ENCODE peak calls at places on chromosomes 2 and 18, in nine cellular contexts. One of them, this sample, is unnamed.

GRCh38 chr18:54852780-54853675 is 24.8 kb downstream of the RAB27B start:
- DNase-seq in fibroblast of lung: peak
- DNase-seq in endodermal cell: no peak
- DNase-seq in MM.1S: no peak
- DNase-seq in choroid plexus epithelial cell: peak
- DNase-seq in cardiac fibroblast: peak
- DNase-seq in lower leg skin: no peak
- DNase-seq in mammary epithelial cell: no peak
- DNase-seq in thoracic aorta: no peak
- DNase-seq in this sample: peak

GRCh38 chr18:48139427-48140347 is 209.2 kb upstream of the SMAD2 start:
- DNase-seq in fibroblast of lung: no peak
- DNase-seq in endodermal cell: no peak
- DNase-seq in MM.1S: no peak
- DNase-seq in choroid plexus epithelial cell: peak
- DNase-seq in cardiac fibroblast: no peak
- DNase-seq in lower leg skin: peak
- DNase-seq in mammary epithelial cell: no peak
- DNase-seq in thoracic aorta: no peak
- DNase-seq in this sample: no peak

GRCh38 chr18:9898792-9899549 is 13.2 kb downstream of the TXNDC2 start:
- DNase-seq in fibroblast of lung: no peak
- DNase-seq in endodermal cell: peak
- DNase-seq in MM.1S: no peak
- DNase-seq in choroid plexus epithelial cell: peak
- DNase-seq in cardiac fibroblast: no peak
- DNase-seq in lower leg skin: no peak
- DNase-seq in mammary epithelial cell: peak
- DNase-seq in thoracic aorta: no peak
- DNase-seq in this sample: peak

GRCh38 chr2:42053482-42053790 is 5.6 kb downstream of the PKDCC start:
- DNase-seq in fibroblast of lung: no peak
- DNase-seq in endodermal cell: no peak
- DNase-seq in MM.1S: no peak
- DNase-seq in choroid plexus epithelial cell: no peak
- DNase-seq in cardiac fibroblast: no peak
- DNase-seq in lower leg skin: no peak
- DNase-seq in mammary epithelial cell: no peak
- DNase-seq in thoracic aorta: no peak
- DNase-seq in this sample: no peak

GRCh38 chr2:25042321-25043240 is 705 bp downstream of the EFR3B start:
- DNase-seq in fibroblast of lung: peak
- DNase-seq in endodermal cell: peak
- DNase-seq in MM.1S: peak
- DNase-seq in choroid plexus epithelial cell: peak
- DNase-seq in cardiac fibroblast: peak
- DNase-seq in lower leg skin: no peak
- DNase-seq in mammary epithelial cell: no peak
- DNase-seq in thoracic aorta: no peak
- DNase-seq in this sample: peak

GRCh38 chr2:241894056-241894641 is 24.6 kb downstream of the RTP5 start:
- DNase-seq in fibroblast of lung: no peak
- DNase-seq in endodermal cell: peak
- DNase-seq in MM.1S: no peak
- DNase-seq in choroid plexus epithelial cell: no peak
- DNase-seq in cardiac fibroblast: no peak
- DNase-seq in lower leg skin: no peak
- DNase-seq in mammary epithelial cell: peak
- DNase-seq in thoracic aorta: no peak
- DNase-seq in this sample: no peak

GRCh38 chr2:8574196-8575010 is 107.5 kb upstream of the ID2 start:
- DNase-seq in fibroblast of lung: no peak
- DNase-seq in endodermal cell: no peak
- DNase-seq in MM.1S: no peak
- DNase-seq in choroid plexus epithelial cell: no peak
- DNase-seq in cardiac fibroblast: no peak
- DNase-seq in lower leg skin: no peak
- DNase-seq in mammary epithelial cell: no peak
- DNase-seq in thoracic aorta: no peak
- DNase-seq in this sample: no peak

GRCh38 chr2:158797963-158798700 is 3.0 kb downstream of the DAPL1 start:
- DNase-seq in fibroblast of lung: no peak
- DNase-seq in endodermal cell: no peak
- DNase-seq in MM.1S: no peak
- DNase-seq in choroid plexus epithelial cell: no peak
- DNase-seq in cardiac fibroblast: no peak
- DNase-seq in lower leg skin: no peak
- DNase-seq in mammary epithelial cell: peak
- DNase-seq in thoracic aorta: no peak
- DNase-seq in this sample: no peak

GRCh38 chr2:62197017-62197586 is 1.2 kb downstream of the B3GNT2 start:
- DNase-seq in fibroblast of lung: no peak
- DNase-seq in endodermal cell: peak
- DNase-seq in MM.1S: peak
- DNase-seq in choroid plexus epithelial cell: no peak
- DNase-seq in cardiac fibroblast: no peak
- DNase-seq in lower leg skin: no peak
- DNase-seq in mammary epithelial cell: no peak
- DNase-seq in thoracic aorta: no peak
- DNase-seq in this sample: no peak

GRCh38 chr2:154638768-154639167 is 59.7 kb upstream of the KCNJ3 start:
- DNase-seq in fibroblast of lung: no peak
- DNase-seq in endodermal cell: no peak
- DNase-seq in MM.1S: no peak
- DNase-seq in choroid plexus epithelial cell: no peak
- DNase-seq in cardiac fibroblast: no peak
- DNase-seq in lower leg skin: no peak
- DNase-seq in mammary epithelial cell: no peak
- DNase-seq in thoracic aorta: no peak
- DNase-seq in this sample: no peak

GRCh38 chr2:17334300-17334699 is 183.9 kb downstream of the RAD51AP2 start:
- DNase-seq in fibroblast of lung: no peak
- DNase-seq in endodermal cell: no peak
- DNase-seq in MM.1S: no peak
- DNase-seq in choroid plexus epithelial cell: no peak
- DNase-seq in cardiac fibroblast: no peak
- DNase-seq in lower leg skin: no peak
- DNase-seq in mammary epithelial cell: no peak
- DNase-seq in thoracic aorta: no peak
- DNase-seq in this sample: no peak

GRCh38 chr2:84653302-84653701 is 137.0 kb downstream of the DNAH6 start:
- DNase-seq in fibroblast of lung: peak
- DNase-seq in endodermal cell: no peak
- DNase-seq in MM.1S: no peak
- DNase-seq in choroid plexus epithelial cell: peak
- DNase-seq in cardiac fibroblast: no peak
- DNase-seq in lower leg skin: no peak
- DNase-seq in mammary epithelial cell: no peak
- DNase-seq in thoracic aorta: no peak
- DNase-seq in this sample: no peak

GRCh38 chr2:7070483-7070882 is 153.3 kb downstream of the RNF144A start:
- DNase-seq in fibroblast of lung: no peak
- DNase-seq in endodermal cell: no peak
- DNase-seq in MM.1S: no peak
- DNase-seq in choroid plexus epithelial cell: no peak
- DNase-seq in cardiac fibroblast: no peak
- DNase-seq in lower leg skin: no peak
- DNase-seq in mammary epithelial cell: no peak
- DNase-seq in thoracic aorta: no peak
- DNase-seq in this sample: no peak

GRCh38 chr18:45567123-45567522 is 48.2 kb upstream of the SLC14A2 start:
- DNase-seq in fibroblast of lung: peak
- DNase-seq in endodermal cell: peak
- DNase-seq in MM.1S: no peak
- DNase-seq in choroid plexus epithelial cell: peak
- DNase-seq in cardiac fibroblast: peak
- DNase-seq in lower leg skin: no peak
- DNase-seq in mammary epithelial cell: no peak
- DNase-seq in thoracic aorta: no peak
- DNase-seq in this sample: peak

GRCh38 chr2:106658616-106659015 is 171.5 kb downstream of the CD8B2 start:
- DNase-seq in fibroblast of lung: no peak
- DNase-seq in endodermal cell: no peak
- DNase-seq in MM.1S: no peak
- DNase-seq in choroid plexus epithelial cell: no peak
- DNase-seq in cardiac fibroblast: no peak
- DNase-seq in lower leg skin: no peak
- DNase-seq in mammary epithelial cell: no peak
- DNase-seq in thoracic aorta: no peak
- DNase-seq in this sample: no peak

GRCh38 chr18:58525517-58525916 is 103.4 kb downstream of the ALPK2 start:
- DNase-seq in fibroblast of lung: peak
- DNase-seq in endodermal cell: no peak
- DNase-seq in MM.1S: no peak
- DNase-seq in choroid plexus epithelial cell: peak
- DNase-seq in cardiac fibroblast: no peak
- DNase-seq in lower leg skin: no peak
- DNase-seq in mammary epithelial cell: peak
- DNase-seq in thoracic aorta: no peak
- DNase-seq in this sample: no peak

GRCh38 chr2:219252900-219253752 is at the start of gene TUBA4B:
- DNase-seq in fibroblast of lung: no peak
- DNase-seq in endodermal cell: peak
- DNase-seq in MM.1S: peak
- DNase-seq in choroid plexus epithelial cell: no peak
- DNase-seq in cardiac fibroblast: peak
- DNase-seq in lower leg skin: no peak
- DNase-seq in mammary epithelial cell: peak
- DNase-seq in thoracic aorta: no peak
- DNase-seq in this sample: no peak

GRCh38 chr2:3606370-3607124 is 11.6 kb downstream of the COLEC11 start:
- DNase-seq in fibroblast of lung: no peak
- DNase-seq in endodermal cell: no peak
- DNase-seq in MM.1S: no peak
- DNase-seq in choroid plexus epithelial cell: no peak
- DNase-seq in cardiac fibroblast: no peak
- DNase-seq in lower leg skin: no peak
- DNase-seq in mammary epithelial cell: no peak
- DNase-seq in thoracic aorta: no peak
- DNase-seq in this sample: no peak

GRCh38 chr18:63316612-63317555 is 2.7 kb downstream of the BCL2 start:
- DNase-seq in fibroblast of lung: no peak
- DNase-seq in endodermal cell: no peak
- DNase-seq in MM.1S: peak
- DNase-seq in choroid plexus epithelial cell: no peak
- DNase-seq in cardiac fibroblast: no peak
- DNase-seq in lower leg skin: no peak
- DNase-seq in mammary epithelial cell: no peak
- DNase-seq in thoracic aorta: no peak
- DNase-seq in this sample: no peak
- H3K4me3 ChIP-seq in fibroblast of lung: no peak
- H3K4me3 ChIP-seq in endodermal cell: no peak
- H3K4me3 ChIP-seq in MM.1S: peak
- H3K4me3 ChIP-seq in choroid plexus epithelial cell: no peak
- H3K4me3 ChIP-seq in cardiac fibroblast: no peak
- H3K4me3 ChIP-seq in lower leg skin: no peak
- H3K4me3 ChIP-seq in mammary epithelial cell: no peak
- H3K4me3 ChIP-seq in thoracic aorta: peak
- H3K4me3 ChIP-seq in this sample: no peak

GRCh38 chr2:234747833-234748559 is 203.8 kb upstream of the SH3BP4 start:
- DNase-seq in fibroblast of lung: peak
- DNase-seq in endodermal cell: no peak
- DNase-seq in MM.1S: no peak
- DNase-seq in choroid plexus epithelial cell: no peak
- DNase-seq in cardiac fibroblast: no peak
- DNase-seq in lower leg skin: no peak
- DNase-seq in mammary epithelial cell: no peak
- DNase-seq in thoracic aorta: no peak
- DNase-seq in this sample: peak

GRCh38 chr2:234747032-234747431 is 204.8 kb upstream of the SH3BP4 start:
- DNase-seq in fibroblast of lung: peak
- DNase-seq in endodermal cell: no peak
- DNase-seq in MM.1S: no peak
- DNase-seq in choroid plexus epithelial cell: no peak
- DNase-seq in cardiac fibroblast: no peak
- DNase-seq in lower leg skin: no peak
- DNase-seq in mammary epithelial cell: no peak
- DNase-seq in thoracic aorta: no peak
- DNase-seq in this sample: peak

GRCh38 chr2:234753701-234754100 is 198.1 kb upstream of the SH3BP4 start:
- DNase-seq in fibroblast of lung: no peak
- DNase-seq in endodermal cell: no peak
- DNase-seq in MM.1S: no peak
- DNase-seq in choroid plexus epithelial cell: no peak
- DNase-seq in cardiac fibroblast: no peak
- DNase-seq in lower leg skin: no peak
- DNase-seq in mammary epithelial cell: no peak
- DNase-seq in thoracic aorta: no peak
- DNase-seq in this sample: no peak

GRCh38 chr2:234754126-234754525 is 197.7 kb upstream of the SH3BP4 start:
- DNase-seq in fibroblast of lung: no peak
- DNase-seq in endodermal cell: no peak
- DNase-seq in MM.1S: no peak
- DNase-seq in choroid plexus epithelial cell: no peak
- DNase-seq in cardiac fibroblast: no peak
- DNase-seq in lower leg skin: no peak
- DNase-seq in mammary epithelial cell: no peak
- DNase-seq in thoracic aorta: no peak
- DNase-seq in this sample: no peak

GRCh38 chr2:234751275-234751938 is 200.4 kb upstream of the SH3BP4 start:
- DNase-seq in fibroblast of lung: no peak
- DNase-seq in endodermal cell: no peak
- DNase-seq in MM.1S: no peak
- DNase-seq in choroid plexus epithelial cell: no peak
- DNase-seq in cardiac fibroblast: no peak
- DNase-seq in lower leg skin: no peak
- DNase-seq in mammary epithelial cell: no peak
- DNase-seq in thoracic aorta: no peak
- DNase-seq in this sample: no peak
- TF ChIP-seq CTCF in fibroblast of lung: no peak
- TF ChIP-seq CTCF in endodermal cell: peak
- TF ChIP-seq CTCF in MM.1S: no peak
- TF ChIP-seq CTCF in choroid plexus epithelial cell: no peak
- TF ChIP-seq CTCF in cardiac fibroblast: no peak
- TF ChIP-seq CTCF in lower leg skin: no peak
- TF ChIP-seq CTCF in mammary epithelial cell: peak
- TF ChIP-seq CTCF in thoracic aorta: no peak
- TF ChIP-seq CTCF in this sample: no peak

DNA sequence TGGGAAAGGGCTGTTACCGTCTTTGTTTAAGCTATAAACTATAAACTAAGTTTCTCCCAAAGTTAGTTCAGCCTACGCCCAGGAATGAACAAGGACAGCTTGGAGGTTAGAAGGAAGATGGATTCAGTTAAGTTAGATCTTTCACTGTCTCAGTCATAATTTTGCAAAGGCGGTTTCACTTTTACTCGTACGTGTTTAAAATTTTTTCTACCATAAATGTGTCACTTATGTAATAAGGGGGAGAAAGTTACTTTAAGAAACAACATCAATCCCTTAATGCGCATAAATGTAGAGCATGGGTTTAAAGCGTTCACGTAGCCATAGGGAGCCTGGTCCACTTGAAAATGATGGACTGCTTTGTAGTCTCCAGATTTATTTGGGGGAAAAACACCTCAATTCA is 71.3 kb downstream of the SNORC start:
- DNase-seq in fibroblast of lung: no peak
- DNase-seq in endodermal cell: no peak
- DNase-seq in MM.1S: no peak
- DNase-seq in choroid plexus epithelial cell: no peak
- DNase-seq in cardiac fibroblast: no peak
- DNase-seq in lower leg skin: no peak
- DNase-seq in mammary epithelial cell: no peak
- DNase-seq in thoracic aorta: no peak
- DNase-seq in this sample: no peak
- H3K4me3 ChIP-seq in fibroblast of lung: no peak
- H3K4me3 ChIP-seq in endodermal cell: no peak
- H3K4me3 ChIP-seq in MM.1S: no peak
- H3K4me3 ChIP-seq in choroid plexus epithelial cell: no peak
- H3K4me3 ChIP-seq in cardiac fibroblast: no peak
- H3K4me3 ChIP-seq in lower leg skin: no peak
- H3K4me3 ChIP-seq in mammary epithelial cell: no peak
- H3K4me3 ChIP-seq in thoracic aorta: no peak
- H3K4me3 ChIP-seq in this sample: no peak

GRCh38 chr2:133598769-133599168 is 30.5 kb upstream of the NCKAP5 start:
- DNase-seq in fibroblast of lung: no peak
- DNase-seq in endodermal cell: no peak
- DNase-seq in MM.1S: no peak
- DNase-seq in choroid plexus epithelial cell: no peak
- DNase-seq in cardiac fibroblast: no peak
- DNase-seq in lower leg skin: no peak
- DNase-seq in mammary epithelial cell: no peak
- DNase-seq in thoracic aorta: no peak
- DNase-seq in this sample: no peak
- TF ChIP-seq CTCF in fibroblast of lung: no peak
- TF ChIP-seq CTCF in endodermal cell: no peak
- TF ChIP-seq CTCF in MM.1S: no peak
- TF ChIP-seq CTCF in choroid plexus epithelial cell: no peak
- TF ChIP-seq CTCF in cardiac fibroblast: no peak
- TF ChIP-seq CTCF in lower leg skin: no peak
- TF ChIP-seq CTCF in mammary epithelial cell: no peak
- TF ChIP-seq CTCF in thoracic aorta: no peak
- TF ChIP-seq CTCF in this sample: no peak